ENCODE peak calls at places on chromosomes 4 and X, in ten cellular contexts. F is amygdala; K is T-helper 17 cell; W is stimulated activated CD4-positive, alpha-beta T cell treated with anti-CD3 and anti-CD28 coated beads, Interleukin-1b, Interleukin-23, amount 100 ng/mL, for 48 hours; X is activated naive CD4-positive, alpha-beta T cell; J is cardiac fibroblast; Y is smooth muscle cell of the brain vasculature; N is IMR-90; Q is fibroblast of the aortic adventitia; G is H4. C is an unnamed sample.

GRCh38 chrX:43269201-43269600 is 386.9 kb upstream of the MAOA start:
- DNase-seq in F (no peak), G (no peak), W (no peak), X (no peak), Q (no peak), K (no peak), N (no peak), J (no peak), Y (no peak), C (no peak)

GRCh38 chr4:149999485-150000074 is 78.7 kb upstream of the DCLK2 start:
- DNase-seq in G (peak), Q (peak), N (peak), X (no peak), K (no peak), F (no peak), J (peak), W (no peak), Y (no peak), C (no peak)

GRCh38 chrX:40146471-40147398 is 49.0 kb upstream of the BCOR start:
- DNase-seq in N (peak), K (no peak), J (no peak), F (no peak), W (no peak), G (no peak), Y (no peak), Q (peak), X (no peak), C (peak)

GRCh38 chr4:177242651-177243296 is 66.9 kb upstream of the NEIL3 start:
- DNase-seq in Q (peak), X (no peak), N (peak), K (no peak), Y (no peak), J (no peak), W (no peak), G (no peak), F (no peak), C (no peak)

GRCh38 chr4:173273956-173274355 is 60.2 kb downstream of the HMGB2 start:
- DNase-seq in W (no peak), K (no peak), J (no peak), X (no peak), Y (no peak), F (no peak), G (no peak), N (peak), Q (peak), C (no peak)

GRCh38 chrX:10722804-10723364 is 102.5 kb upstream of the MID1 start:
- DNase-seq in K (no peak), F (peak), Y (peak), W (peak), X (no peak), G (peak), J (peak), N (peak), Q (peak), C (no peak)

GRCh38 chr4:40486534-40486933 is 143.1 kb downstream of the RBM47 start:
- DNase-seq in Q (peak), G (no peak), F (no peak), X (no peak), N (peak), Y (no peak), K (no peak), W (no peak), J (peak), C (no peak)

GRCh38 chrX:17656035-17656418 is 81.3 kb upstream of the SCML1 start:
- DNase-seq in Y (no peak), K (no peak), J (no peak), X (no peak), F (no peak), G (no peak), Q (no peak), N (no peak), W (no peak), C (no peak)

GRCh38 chr4:87911252-87911774 is 64.2 kb upstream of the SPP1 start:
- DNase-seq in N (no peak), J (no peak), W (no peak), Q (peak), Y (no peak), K (no peak), G (no peak), F (no peak), X (no peak), C (no peak)

GRCh38 chr4:187547281-187547680 is 448.3 kb upstream of the ZFP42 start:
- DNase-seq in J (no peak), Q (no peak), F (no peak), G (no peak), X (no peak), N (no peak), Y (no peak), K (no peak), W (no peak), C (no peak)

GRCh38 chr4:88765729-88766128 is 68.1 kb upstream of the NAP1L5 start:
- DNase-seq in Y (no peak), K (no peak), G (peak), F (no peak), X (no peak), W (no peak), J (peak), Q (peak), N (peak), C (no peak)

GRCh38 chr4:117771647-117772337 is 262.5 kb upstream of the NDST3 start:
- DNase-seq in G (no peak), F (no peak), Q (no peak), W (no peak), Y (no peak), X (no peak), N (no peak), K (no peak), J (no peak), C (no peak)

GRCh38 chr4:103451341-103451740 is 253.2 kb upstream of the CENPE start:
- DNase-seq in J (no peak), X (no peak), N (no peak), G (no peak), F (no peak), Y (no peak), W (no peak), Q (no peak), K (no peak), C (no peak)

GRCh38 chrX:114097866-114098265 is 486.0 kb upstream of the HTR2C start:
- DNase-seq in Q (no peak), J (no peak), F (no peak), N (no peak), G (no peak), K (no peak), X (no peak), Y (no peak), W (no peak), C (no peak)

GRCh38 chrX:39614680-39614998 is 483.1 kb downstream of the BCOR start:
- DNase-seq in J (no peak), F (no peak), Y (no peak), X (no peak), W (no peak), K (no peak), Q (no peak), G (no peak), N (no peak), C (no peak)

GRCh38 chrX:18353931-18354368 is 538 bp downstream of the SCML2 start:
- DNase-seq in G (no peak), J (no peak), F (no peak), Y (no peak), Q (no peak), X (peak), K (no peak), N (no peak), W (peak), C (no peak)

GRCh38 chr4:102675142-102675541 is 85.6 kb downstream of the MANBA start:
- DNase-seq in N (peak), Q (peak), F (no peak), J (peak), G (no peak), X (no peak), K (no peak), W (no peak), Y (no peak), C (no peak)

GRCh38 chr4:107193989-107194388 is 157.9 kb upstream of the DKK2 start:
- DNase-seq in W (no peak), J (no peak), N (no peak), X (no peak), Q (no peak), G (no peak), K (no peak), Y (no peak), F (no peak), C (no peak)

GRCh38 chr4:138555107-138555506 is 313.0 kb upstream of the SLC7A11 start:
- DNase-seq in N (no peak), F (no peak), X (no peak), J (no peak), W (no peak), K (no peak), Q (no peak), Y (no peak), G (no peak), C (no peak)

GRCh38 chr4:97496298-97496873 is 646.9 kb downstream of the STPG2 start:
- DNase-seq in X (no peak), G (peak), J (peak), N (no peak), Y (peak), Q (no peak), K (no peak), W (no peak), F (no peak), C (no peak)

GRCh38 chrX:47502591-47503222 is 19.7 kb upstream of the ZNF41 start:
- DNase-seq in J (peak), Q (peak), G (no peak), K (no peak), X (no peak), N (peak), F (no peak), Y (no peak), W (no peak), C (no peak)

GRCh38 chrX:24148535-24149345 is 789 bp upstream of the ZFX start:
- DNase-seq in Q (peak), G (no peak), X (no peak), F (peak), J (peak), W (no peak), N (peak), Y (no peak), K (no peak), C (no peak)

GRCh38 chr4:186724861-186725419 is 1.3 kb upstream of the FAT1 start:
- DNase-seq in J (peak), X (no peak), K (no peak), G (peak), N (peak), Q (peak), Y (no peak), W (no peak), F (no peak), C (no peak)

GRCh38 chr4:11632488-11632887 is 203.8 kb upstream of the HS3ST1 start:
- DNase-seq in Q (peak), F (no peak), K (no peak), G (no peak), J (no peak), N (no peak), W (no peak), X (no peak), Y (no peak), C (no peak)

GRCh38 chr4:4461850-4462249 is 74.9 kb downstream of the NSG1 start:
- DNase-seq in W (peak), Y (no peak), J (no peak), G (no peak), K (peak), N (no peak), Q (no peak), F (no peak), X (no peak), C (no peak)

GRCh38 chr4:13327991-13328390 is 156.1 kb downstream of the RAB28 start:
- DNase-seq in X (no peak), W (no peak), J (no peak), F (no peak), Y (no peak), N (no peak), G (no peak), K (no peak), Q (peak), C (no peak)